ENCODE peak calls at places on chromosome 5, in four cellular contexts. One of them, this sample, is unnamed.

GRCh38 chr5:35151151-35151920 is 79.0 kb downstream of the PRLR start:
- DNase-seq in IMR-90: peak
- DNase-seq in K562: no peak
- DNase-seq in A549: no peak
- DNase-seq in this sample: no peak

GRCh38 chr5:91133183-91133582 is 249.9 kb downstream of the ARRDC3 start:
- DNase-seq in K562: no peak
- DNase-seq in A549: no peak
- DNase-seq in IMR-90: no peak
- DNase-seq in this sample: no peak

GRCh38 chr5:143398451-143399237 is 4.8 kb downstream of the NR3C1 start:
- DNase-seq in IMR-90: peak
- DNase-seq in K562: no peak
- DNase-seq in A549: no peak
- DNase-seq in this sample: peak

GRCh38 chr5:160262665-160263064 is 33.4 kb downstream of the FABP6 start:
- DNase-seq in IMR-90: no peak
- DNase-seq in A549: no peak
- DNase-seq in K562: peak
- DNase-seq in this sample: no peak

GRCh38 chr5:131156385-131156784 is 8.7 kb downstream of the HINT1 start:
- DNase-seq in K562: no peak
- DNase-seq in IMR-90: no peak
- DNase-seq in A549: no peak
- DNase-seq in this sample: no peak

GRCh38 chr5:157602505-157602904 is 26.9 kb upstream of the ADAM19 start:
- DNase-seq in IMR-90: peak
- DNase-seq in A549: no peak
- DNase-seq in K562: no peak
- DNase-seq in this sample: no peak

GRCh38 chr5:130135506-130135905 is 231.2 kb downstream of the CHSY3 start:
- DNase-seq in A549: no peak
- DNase-seq in IMR-90: peak
- DNase-seq in K562: no peak
- DNase-seq in this sample: no peak

GRCh38 chr5:171102877-171103610 is 206.0 kb upstream of the TLX3 start:
- DNase-seq in IMR-90: peak
- DNase-seq in K562: no peak
- DNase-seq in A549: no peak
- DNase-seq in this sample: no peak

GRCh38 chr5:98921947-98922508 is 6.8 kb downstream of the CHD1 start:
- DNase-seq in K562: no peak
- DNase-seq in A549: no peak
- DNase-seq in IMR-90: no peak
- DNase-seq in this sample: no peak

GRCh38 chr5:1524799-1525623 is 1.3 kb upstream of the LPCAT1 start:
- DNase-seq in IMR-90: no peak
- DNase-seq in A549: no peak
- DNase-seq in K562: no peak
- DNase-seq in this sample: no peak

GRCh38 chr5:55232194-55232984 is 1.0 kb downstream of the CCNO start:
- DNase-seq in IMR-90: no peak
- DNase-seq in K562: peak
- DNase-seq in A549: peak
- DNase-seq in this sample: no peak

GRCh38 chr5:63233906-63234305 is 655.3 kb downstream of the LRRC70 start:
- DNase-seq in IMR-90: no peak
- DNase-seq in A549: no peak
- DNase-seq in K562: no peak
- DNase-seq in this sample: no peak

GRCh38 chr5:15320896-15321295 is 179.1 kb upstream of the FBXL7 start:
- DNase-seq in IMR-90: no peak
- DNase-seq in K562: no peak
- DNase-seq in A549: no peak
- DNase-seq in this sample: no peak

GRCh38 chr5:134037160-134037559 is 32.4 kb upstream of the VDAC1 start:
- DNase-seq in K562: no peak
- DNase-seq in IMR-90: no peak
- DNase-seq in A549: no peak
- DNase-seq in this sample: no peak

GRCh38 chr5:167072225-167072624 is 1219.2 kb upstream of the WWC1 start:
- DNase-seq in K562: no peak
- DNase-seq in A549: no peak
- DNase-seq in IMR-90: no peak
- DNase-seq in this sample: no peak

GRCh38 chr5:157308826-157309465 is 43.0 kb downstream of the CYFIP2 start:
- DNase-seq in A549: no peak
- DNase-seq in K562: no peak
- DNase-seq in IMR-90: no peak
- DNase-seq in this sample: no peak

GRCh38 chr5:96997265-96997859 is 61.5 kb downstream of the LNPEP start:
- DNase-seq in IMR-90: peak
- DNase-seq in K562: peak
- DNase-seq in A549: peak
- DNase-seq in this sample: peak

GRCh38 chr5:80129146-80129545 is 94.0 kb downstream of the THBS4 start:
- DNase-seq in K562: no peak
- DNase-seq in IMR-90: no peak
- DNase-seq in A549: no peak
- DNase-seq in this sample: no peak

GRCh38 chr5:87048156-87048555 is 219.5 kb upstream of the RASA1 start:
- DNase-seq in A549: peak
- DNase-seq in IMR-90: no peak
- DNase-seq in K562: peak
- DNase-seq in this sample: no peak

GRCh38 chr5:77420940-77421339 is 71.2 kb downstream of the WDR41 start:
- DNase-seq in A549: no peak
- DNase-seq in K562: no peak
- DNase-seq in IMR-90: no peak
- DNase-seq in this sample: no peak

GRCh38 chr5:33303696-33304095 is 137.1 kb upstream of the TARS1 start:
- DNase-seq in K562: no peak
- DNase-seq in IMR-90: no peak
- DNase-seq in A549: no peak
- DNase-seq in this sample: peak

GRCh38 chr5:33309780-33310345 is 130.9 kb upstream of the TARS1 start:
- DNase-seq in K562: no peak
- DNase-seq in A549: no peak
- DNase-seq in IMR-90: no peak
- DNase-seq in this sample: no peak

GRCh38 chr5:33306758-33307157 is 134.0 kb upstream of the TARS1 start:
- DNase-seq in A549: no peak
- DNase-seq in IMR-90: no peak
- DNase-seq in K562: no peak
- DNase-seq in this sample: no peak

GRCh38 chr5:33309076-33309475 is 131.7 kb upstream of the TARS1 start:
- DNase-seq in IMR-90: no peak
- DNase-seq in K562: no peak
- DNase-seq in A549: no peak
- DNase-seq in this sample: no peak

GRCh38 chr5:33305530-33305929 is 135.2 kb upstream of the TARS1 start:
- DNase-seq in K562: no peak
- DNase-seq in IMR-90: no peak
- DNase-seq in A549: no peak
- DNase-seq in this sample: no peak
- TF ChIP-seq MAZ in K562: no peak
- TF ChIP-seq MAZ in IMR-90: no peak
- TF ChIP-seq MAZ in A549: no peak
- TF ChIP-seq MAZ in this sample: no peak

GRCh38 chr5:122170630-122171029 is 41.3 kb downstream of the ZNF474 start:
- DNase-seq in IMR-90: peak
- DNase-seq in K562: peak
- DNase-seq in A549: no peak
- DNase-seq in this sample: no peak
- TF ChIP-seq MAZ in IMR-90: no peak
- TF ChIP-seq MAZ in K562: no peak
- TF ChIP-seq MAZ in A549: no peak
- TF ChIP-seq MAZ in this sample: no peak

GRCh38 chr5:71932649-71933338 is 174.5 kb upstream of the MAP1B start:
- DNase-seq in IMR-90: peak
- DNase-seq in A549: peak
- DNase-seq in K562: peak
- DNase-seq in this sample: peak
- TF ChIP-seq MAZ in IMR-90: peak
- TF ChIP-seq MAZ in A549: no peak
- TF ChIP-seq MAZ in K562: peak
- TF ChIP-seq MAZ in this sample: no peak

GRCh38 chr5:76380346-76381074 is 22.6 kb upstream of the IQGAP2 start:
- DNase-seq in A549: no peak
- DNase-seq in K562: peak
- DNase-seq in IMR-90: no peak
- DNase-seq in this sample: no peak

GRCh38 chr5:76378355-76378754 is 24.7 kb upstream of the IQGAP2 start:
- DNase-seq in K562: no peak
- DNase-seq in IMR-90: no peak
- DNase-seq in A549: no peak
- DNase-seq in this sample: no peak

GRCh38 chr5:76376141-76376900 is 26.8 kb upstream of the IQGAP2 start:
- DNase-seq in IMR-90: peak
- DNase-seq in A549: no peak
- DNase-seq in K562: no peak
- DNase-seq in this sample: no peak

GRCh38 chr5:76379855-76380254 is 23.2 kb upstream of the IQGAP2 start:
- DNase-seq in IMR-90: no peak
- DNase-seq in K562: no peak
- DNase-seq in A549: no peak
- DNase-seq in this sample: no peak

GRCh38 chr5:76379316-76379715 is 23.8 kb upstream of the IQGAP2 start:
- DNase-seq in IMR-90: no peak
- DNase-seq in K562: no peak
- DNase-seq in A549: no peak
- DNase-seq in this sample: peak
- TF ChIP-seq MAZ in IMR-90: no peak
- TF ChIP-seq MAZ in K562: no peak
- TF ChIP-seq MAZ in A549: no peak
- TF ChIP-seq MAZ in this sample: no peak

DNA sequence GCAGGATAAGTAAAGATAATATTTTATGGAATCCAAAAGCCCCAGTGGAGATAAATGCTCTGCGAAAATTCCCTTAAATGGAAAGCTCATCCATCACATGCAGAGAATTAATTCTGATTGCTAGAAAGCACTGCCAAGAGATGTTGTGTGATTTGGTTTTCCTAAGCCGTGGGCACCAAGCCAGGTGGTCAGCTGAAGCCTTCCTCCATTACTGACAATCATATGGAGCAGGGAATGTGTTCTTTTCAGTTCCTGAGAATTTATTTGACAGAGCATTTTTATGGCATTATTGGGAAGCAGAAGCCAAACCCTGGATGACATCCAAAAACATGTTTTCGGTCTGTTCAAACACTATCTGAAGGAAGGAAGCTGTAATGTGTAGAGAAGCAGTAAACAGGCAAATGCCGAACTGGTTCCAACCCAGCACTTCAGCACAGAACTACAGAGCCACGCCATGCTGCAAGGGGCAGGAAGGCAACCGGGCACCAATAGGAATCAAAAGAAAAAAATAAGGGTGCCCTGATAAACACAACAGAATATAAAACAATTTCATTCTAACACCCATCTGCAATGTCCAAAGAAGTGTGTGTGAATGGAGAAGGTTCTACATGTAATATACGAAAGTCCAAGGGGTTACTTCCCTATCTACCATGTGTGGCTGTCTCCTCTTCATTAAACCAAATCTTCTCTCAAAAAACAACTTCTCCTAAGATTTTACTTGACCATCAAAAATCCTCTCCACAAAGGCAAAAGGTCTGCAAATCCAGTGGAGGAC is 12.3 kb downstream of the ARSB start:
- DNase-seq in IMR-90: peak
- DNase-seq in K562: no peak
- DNase-seq in A549: no peak
- DNase-seq in this sample: no peak
- TF ChIP-seq MAZ in IMR-90: no peak
- TF ChIP-seq MAZ in K562: no peak
- TF ChIP-seq MAZ in A549: no peak
- TF ChIP-seq MAZ in this sample: no peak

GRCh38 chr5:6704361-6704851 is 8.8 kb upstream of the TENT4A start:
- DNase-seq in A549: no peak
- DNase-seq in IMR-90: peak
- DNase-seq in K562: no peak
- DNase-seq in this sample: no peak
- TF ChIP-seq MAZ in A549: no peak
- TF ChIP-seq MAZ in IMR-90: peak
- TF ChIP-seq MAZ in K562: no peak
- TF ChIP-seq MAZ in this sample: no peak

GRCh38 chr5:140827704-140828401 is at the start of gene PCDHA6:
- DNase-seq in IMR-90: no peak
- DNase-seq in K562: peak
- DNase-seq in A549: no peak
- DNase-seq in this sample: no peak
- TF ChIP-seq MAZ in IMR-90: no peak
- TF ChIP-seq MAZ in K562: no peak
- TF ChIP-seq MAZ in A549: no peak
- TF ChIP-seq MAZ in this sample: no peak

DNA sequence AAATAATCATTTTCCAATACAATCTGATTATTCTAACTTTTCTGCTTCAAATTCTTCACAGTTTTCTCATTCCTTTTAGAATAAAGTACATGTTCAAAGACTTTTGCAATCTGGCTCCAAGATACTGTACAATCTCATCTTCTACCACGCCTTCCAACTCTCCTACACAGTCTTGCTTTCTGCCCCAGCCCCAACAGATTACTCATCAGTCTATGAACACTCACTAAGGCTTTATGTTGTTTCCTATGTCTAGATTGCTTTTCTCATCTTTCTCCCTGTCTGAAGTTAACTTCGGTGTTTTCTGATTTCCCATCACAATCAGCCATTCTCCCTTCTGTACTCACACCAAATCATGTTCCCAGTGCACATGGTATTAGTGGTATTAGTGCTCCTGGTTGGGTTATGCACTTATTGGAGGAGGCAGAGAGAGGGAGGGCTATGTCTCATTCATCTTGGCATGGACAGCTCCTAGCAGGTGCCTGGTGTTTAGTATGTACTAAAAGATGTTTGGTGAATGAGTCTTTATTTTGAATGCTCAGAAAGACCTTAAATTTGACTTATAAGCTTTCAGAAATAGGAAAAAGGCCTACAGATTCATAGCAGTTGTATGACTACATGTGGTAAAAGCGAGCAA is 43.9 kb upstream of the ZNF608 start:
- DNase-seq in K562: no peak
- DNase-seq in A549: peak
- DNase-seq in IMR-90: peak
- DNase-seq in this sample: no peak
- TF ChIP-seq MAZ in K562: no peak
- TF ChIP-seq MAZ in A549: no peak
- TF ChIP-seq MAZ in IMR-90: no peak
- TF ChIP-seq MAZ in this sample: no peak

DNA sequence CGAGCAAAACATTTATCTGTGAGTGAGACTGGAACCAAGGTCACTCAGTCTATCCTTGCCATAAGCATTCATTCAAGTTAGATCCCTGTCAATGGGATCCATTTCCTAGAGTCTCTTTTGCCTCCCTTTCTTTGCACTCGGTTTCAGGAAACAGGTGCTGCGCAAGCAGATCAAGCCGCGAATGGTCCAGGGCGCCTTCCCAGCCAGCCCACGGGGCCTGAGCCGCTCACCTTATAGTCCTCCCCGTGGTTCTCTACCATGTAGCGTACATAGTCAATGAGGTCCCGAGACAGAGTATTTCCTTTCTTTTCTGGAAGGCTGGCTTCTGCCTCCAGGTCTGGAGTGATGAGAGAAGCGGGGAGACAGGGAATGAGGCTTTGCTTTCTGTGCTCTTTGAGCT is 3.4 kb downstream of the NOP16 start:
- DNase-seq in K562: no peak
- DNase-seq in IMR-90: no peak
- DNase-seq in A549: no peak
- DNase-seq in this sample: no peak
- TF ChIP-seq MAZ in K562: no peak
- TF ChIP-seq MAZ in IMR-90: no peak
- TF ChIP-seq MAZ in A549: no peak
- TF ChIP-seq MAZ in this sample: no peak